ENCODE peak calls at places on chromosome 4, in four cellular contexts. Y is fibroblast of lung, K is astrocyte, Q is tibial artery. E is an unnamed sample. For H3K36me3 and H3K4me1, the result is how much of the 10 kb centered on the place peaks cover.

GRCh38 chr4:10130190-10130888 is 13.7 kb upstream of the WDR1 start:
- DNase-seq in Y (no peak), K (no peak), Q (no peak), E (no peak)

GRCh38 chr4:112206431-112206830 is 25.2 kb upstream of the AP1AR start:
- DNase-seq in Y (no peak), K (no peak), Q (no peak), E (no peak)

GRCh38 chr4:70703695-70704332 is 15.5 kb downstream of the UTP3 start:
- DNase-seq in Y (peak), K (peak), Q (no peak), E (no peak)

GRCh38 chr4:111475001-111475400 is 670.3 kb upstream of the FAM241A start:
- DNase-seq in Y (peak), K (peak), Q (no peak), E (peak)

GRCh38 chr4:3827616-3828492 is 61.7 kb downstream of the ADRA2C start:
- DNase-seq in Y (peak), K (peak), Q (peak), E (no peak)

GRCh38 chr4:92305148-92305877 is 1.5 kb downstream of the GRID2 start:
- DNase-seq in Y (peak), K (peak), Q (no peak), E (peak)

GRCh38 chr4:151824647-151825046 is 63.8 kb upstream of the GATB start:
- DNase-seq in Y (no peak), K (no peak), Q (no peak), E (no peak)

GRCh38 chr4:124955476-124955875 is 242.9 kb upstream of the ANKRD50 start:
- DNase-seq in Y (no peak), K (no peak), Q (no peak), E (no peak)

GRCh38 chr4:173522160-173522873 is 7.7 kb downstream of the HAND2 start:
- DNase-seq in Y (peak), K (peak), Q (peak), E (no peak)
- H3K27ac ChIP-seq in Y (peak), K (no peak), Q (peak), E (no peak)

DNA sequence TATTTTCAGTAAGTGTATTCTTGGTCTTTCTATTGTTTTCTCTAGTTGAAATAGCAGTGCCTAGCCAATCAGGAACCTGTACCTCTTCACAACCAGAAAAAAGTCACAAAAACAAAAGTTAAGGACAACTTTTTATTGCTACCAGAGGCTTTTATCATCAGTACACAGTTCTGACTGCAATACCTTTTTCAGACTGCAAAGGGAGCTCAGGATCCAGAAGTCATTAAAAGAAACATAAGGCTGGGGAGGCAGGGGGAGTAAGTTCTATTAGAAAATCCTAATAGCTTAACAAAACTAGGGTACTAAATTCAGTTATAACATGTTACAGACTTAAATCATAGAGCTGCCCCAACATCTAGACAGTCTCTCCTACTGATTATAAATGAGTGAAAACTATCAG is 28.8 kb downstream of the CCNI start:
- DNase-seq in Y (peak), K (no peak), Q (no peak), E (no peak)
- H3K36me3 ChIP-seq in Y (under half), K (under half), Q (under half), E (under half)

DNA sequence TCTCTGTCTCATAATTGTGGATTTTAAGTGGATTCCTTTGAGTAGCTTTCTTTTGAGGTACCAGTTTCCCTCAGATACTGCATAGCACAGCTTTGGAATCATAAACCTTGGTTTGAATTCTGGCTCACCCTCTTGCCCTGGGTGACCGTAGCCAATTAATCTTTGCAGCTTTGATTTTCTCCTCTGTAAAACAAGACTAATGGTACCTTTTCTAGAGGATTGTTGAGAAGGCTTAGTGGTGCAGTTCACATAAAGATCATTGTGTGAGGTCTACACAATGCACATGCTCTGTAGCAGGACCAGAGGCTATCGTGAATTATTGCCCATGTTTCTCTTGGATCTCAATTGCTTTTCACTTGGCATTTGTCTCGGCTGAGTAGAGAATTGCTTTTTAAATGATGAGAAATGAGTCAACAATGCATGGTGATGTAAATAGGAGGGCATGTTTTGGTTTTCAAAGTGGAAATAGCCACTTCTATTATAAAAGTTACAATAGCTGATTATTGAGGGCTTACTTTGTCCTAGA is 47.9 kb downstream of the TMEM131L start:
- DNase-seq in Y (peak), K (peak), Q (no peak), E (no peak)
- H3K4me1 ChIP-seq in Y (under half), K (under half), Q (half or more), E (under half)

DNA sequence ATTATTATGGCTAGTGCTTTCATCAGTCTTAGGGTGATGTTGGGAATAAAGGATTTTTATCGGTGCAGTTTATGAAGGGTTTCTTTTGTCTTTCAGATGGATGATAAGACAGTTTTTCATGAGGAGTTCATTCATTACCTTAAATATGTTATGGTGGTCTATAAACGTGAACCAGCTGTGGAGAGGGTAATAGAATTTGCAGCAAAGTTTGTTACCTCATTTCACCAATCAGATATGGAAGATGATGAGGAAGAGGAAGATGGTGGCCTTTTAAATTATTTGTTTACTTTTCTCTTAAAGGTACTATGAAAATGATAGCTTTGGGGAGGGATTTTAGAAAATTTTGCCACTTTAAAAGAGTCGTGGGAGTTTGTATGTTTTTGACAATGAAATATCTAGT is 1.3 kb downstream of the NCAPG start:
- DNase-seq in Y (no peak), K (no peak), Q (no peak), E (no peak)
- H3K27ac ChIP-seq in Y (peak), K (peak), Q (no peak), E (no peak)

DNA sequence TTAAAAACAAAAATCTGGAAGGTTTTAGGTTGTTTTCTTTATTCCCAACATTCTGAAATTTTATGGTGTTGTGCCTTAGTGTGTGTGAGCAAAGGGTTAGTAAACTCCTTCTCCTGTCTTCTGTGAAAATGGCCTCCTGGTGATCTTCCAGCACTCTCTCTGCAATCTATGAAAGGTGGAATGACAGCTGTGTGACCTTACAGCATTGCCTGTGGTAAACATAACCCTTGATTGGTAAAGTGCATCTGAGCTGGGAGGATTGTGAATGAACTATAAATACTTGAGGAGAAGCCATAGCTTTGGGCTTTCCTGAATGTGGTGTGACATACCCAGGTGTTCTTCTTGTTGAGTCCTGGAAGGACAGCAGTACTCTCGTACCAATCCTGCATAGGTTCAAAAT is 10.0 kb downstream of the ART3 start:
- DNase-seq in Y (no peak), K (no peak), Q (no peak), E (no peak)
- H3K36me3 ChIP-seq in Y (under half), K (under half), Q (under half), E (under half)

DNA sequence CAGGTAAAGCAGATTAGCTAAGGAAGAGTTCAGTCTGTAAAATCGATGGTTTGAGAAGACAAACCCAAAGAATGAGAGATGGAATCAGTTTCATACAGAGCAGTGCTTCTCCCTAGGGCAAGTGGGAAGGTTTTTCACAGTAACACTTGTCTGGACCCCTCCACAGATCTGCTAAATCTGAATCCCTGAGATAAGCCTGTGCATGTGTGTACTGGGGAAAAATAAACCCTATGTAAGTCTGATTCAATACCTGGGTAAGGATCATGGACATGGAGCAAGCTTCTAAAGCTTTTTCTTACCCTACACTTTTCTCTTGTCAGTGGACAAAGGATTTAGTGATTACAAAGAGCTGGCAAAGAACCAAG is 13.6 kb downstream of the ELOVL6 start:
- DNase-seq in Y (no peak), K (no peak), Q (no peak), E (no peak)
- H3K4me1 ChIP-seq in Y (under half), K (under half), Q (under half), E (under half)

GRCh38 chr4:168614316-168615057 is 117.6 kb downstream of the PALLD start:
- DNase-seq in Y (peak), K (peak), Q (no peak), E (no peak)
- H3K27ac ChIP-seq in Y (no peak), K (peak), Q (no peak), E (no peak)

GRCh38 chr4:179762840-179763239 is 2320.6 kb upstream of the AGA start:
- DNase-seq in Y (no peak), K (no peak), Q (no peak), E (no peak)
- H3K36me3 ChIP-seq in Y (under half), K (under half), Q (under half), E (under half)

E was measured in iPS DF 6.9.